ENCODE peak calls at places on chromosomes 16 and 17, in eight cellular contexts. K, Q, U, V, J, L, G and O are unnamed samples. For H3K4me1 and H3K36me3, the result is how much of the 10 kb centered on the place peaks cover.

GRCh38 chr16:6081320-6081976 is 983.9 kb upstream of the EEF2KMT start:
- DNase-seq in K (no peak), Q (peak), U (peak), V (no peak), J (no peak), L (no peak), G (no peak), O (peak)

GRCh38 chr16:72203401-72203800 is 31.4 kb upstream of the PMFBP1 start:
- DNase-seq in K (no peak), Q (peak), U (no peak), V (no peak), J (no peak), L (no peak), G (no peak), O (no peak)

GRCh38 chr16:57628008-57628781 is at the start of gene ADGRG1:
- DNase-seq in K (peak), Q (peak), U (peak), V (peak), J (peak), L (peak), G (no peak), O (peak)

GRCh38 chr16:57981636-57982035 is 10.7 kb upstream of the CNGB1 start:
- DNase-seq in K (no peak), Q (no peak), U (no peak), V (no peak), J (no peak), L (peak), G (no peak), O (no peak)

GRCh38 chr17:79014158-79014758 is 4.7 kb upstream of the CANT1 start:
- DNase-seq in K (no peak), Q (no peak), U (no peak), V (no peak), J (no peak), L (no peak), G (no peak), O (no peak)

GRCh38 chr17:50370052-50370451 is 2.9 kb downstream of the MRPL27 start:
- DNase-seq in K (no peak), Q (no peak), U (no peak), V (no peak), J (no peak), L (peak), G (no peak), O (no peak)

GRCh38 chr16:2468725-2469398 is 2.2 kb upstream of the NTN3 start:
- DNase-seq in K (peak), Q (peak), U (peak), V (no peak), J (no peak), L (no peak), G (no peak), O (no peak)

GRCh38 chr17:65548570-65548969 is 12.9 kb downstream of the AXIN2 start:
- DNase-seq in K (no peak), Q (no peak), U (no peak), V (no peak), J (no peak), L (no peak), G (no peak), O (no peak)

GRCh38 chr17:48723555-48724239 is 712 bp downstream of the PRAC2 start:
- DNase-seq in K (peak), Q (no peak), U (no peak), V (no peak), J (no peak), L (no peak), G (no peak), O (peak)

GRCh38 chr17:21463204-21463661 is 87.1 kb downstream of the KCNJ12 start:
- DNase-seq in K (no peak), Q (no peak), U (no peak), V (no peak), J (no peak), L (no peak), G (no peak), O (no peak)

GRCh38 chr16:732936-733335 is 6.0 kb downstream of the HAGHL start:
- DNase-seq in K (no peak), Q (no peak), U (no peak), V (no peak), J (no peak), L (no peak), G (no peak), O (no peak)

GRCh38 chr16:85850344-85850880 is 48.5 kb upstream of the IRF8 start:
- DNase-seq in K (no peak), Q (no peak), U (no peak), V (no peak), J (no peak), L (no peak), G (no peak), O (no peak)

GRCh38 chr16:64983983-64984382 is 137.9 kb downstream of the CDH11 start:
- DNase-seq in K (peak), Q (peak), U (no peak), V (no peak), J (no peak), L (no peak), G (no peak), O (peak)

GRCh38 chr17:61406871-61407210 is 7.2 kb downstream of the TBX2 start:
- DNase-seq in K (no peak), Q (no peak), U (no peak), V (no peak), J (no peak), L (no peak), G (no peak), O (no peak)

GRCh38 chr16:56983211-56983751 is 6.1 kb upstream of the NLRC5 start:
- DNase-seq in K (no peak), Q (no peak), U (no peak), V (peak), J (no peak), L (no peak), G (no peak), O (peak)

GRCh38 chr16:84619103-84619460 is 1.2 kb upstream of the COTL1 start:
- DNase-seq in K (no peak), Q (no peak), U (no peak), V (no peak), J (no peak), L (no peak), G (no peak), O (no peak)

GRCh38 chr16:67872631-67873434 is at the start of gene EDC4:
- DNase-seq in K (peak), Q (peak), U (peak), V (peak), J (peak), L (peak), G (peak), O (peak)

GRCh38 chr16:87929986-87930385 is 6.3 kb downstream of the CA5A start:
- DNase-seq in K (no peak), Q (no peak), U (no peak), V (no peak), J (no peak), L (no peak), G (no peak), O (no peak)

GRCh38 chr16:80938035-80938927 is 68.4 kb downstream of the CMC2 start:
- DNase-seq in K (no peak), Q (peak), U (peak), V (no peak), J (peak), L (no peak), G (no peak), O (no peak)

GRCh38 chr17:48997103-48997826 is at the start of gene IGF2BP1:
- DNase-seq in K (no peak), Q (no peak), U (peak), V (no peak), J (no peak), L (no peak), G (no peak), O (no peak)

GRCh38 chr17:77322534-77323412 is 182.0 kb downstream of the SEC14L1 start:
- DNase-seq in K (peak), Q (peak), U (peak), V (peak), J (peak), L (peak), G (no peak), O (peak)

GRCh38 chr16:55487048-55487803 is 8.2 kb downstream of the MMP2 start:
- DNase-seq in K (no peak), Q (no peak), U (no peak), V (no peak), J (peak), L (no peak), G (no peak), O (no peak)

GRCh38 chr16:23368469-23368868 is 66.4 kb downstream of the SCNN1B start:
- DNase-seq in K (no peak), Q (no peak), U (no peak), V (no peak), J (no peak), L (no peak), G (no peak), O (no peak)
- H3K4me1 ChIP-seq in K (under half), Q (under half), U (under half), V (under half), J (under half), L (under half), G (under half), O (under half)

GRCh38 chr17:68711858-68712257 is 110.7 kb upstream of the FAM20A start:
- DNase-seq in K (no peak), Q (no peak), U (no peak), V (no peak), J (no peak), L (no peak), G (no peak), O (no peak)
- H3K36me3 ChIP-seq in K (under half), Q (under half), U (under half), V (under half), J (under half), L (under half), G (under half), O (under half)

DNA sequence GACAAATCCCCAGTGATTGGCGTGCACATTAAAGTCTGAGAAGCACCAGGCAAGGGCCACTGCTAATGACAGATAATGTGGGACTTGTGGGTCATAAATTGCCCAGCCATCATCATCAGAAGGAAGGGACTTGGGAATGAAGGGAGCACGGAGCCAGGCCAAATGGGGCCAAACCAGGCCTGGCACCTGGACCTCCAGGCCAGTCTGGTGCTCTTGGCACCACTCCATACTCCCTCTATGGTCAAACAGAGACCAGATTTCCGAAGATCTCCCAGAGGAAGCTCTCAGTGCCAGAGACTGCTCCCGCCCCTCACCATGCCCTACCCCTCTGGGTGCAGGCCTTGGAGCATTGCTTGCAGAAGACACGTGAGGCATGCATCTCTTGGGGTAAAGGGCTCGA is 142.2 kb downstream of the CCDC182 start:
- DNase-seq in K (no peak), Q (no peak), U (no peak), V (no peak), J (no peak), L (peak), G (no peak), O (no peak)
- H3K4me1 ChIP-seq in K (half or more), Q (under half), U (under half), V (under half), J (under half), L (under half), G (half or more), O (under half)

DNA sequence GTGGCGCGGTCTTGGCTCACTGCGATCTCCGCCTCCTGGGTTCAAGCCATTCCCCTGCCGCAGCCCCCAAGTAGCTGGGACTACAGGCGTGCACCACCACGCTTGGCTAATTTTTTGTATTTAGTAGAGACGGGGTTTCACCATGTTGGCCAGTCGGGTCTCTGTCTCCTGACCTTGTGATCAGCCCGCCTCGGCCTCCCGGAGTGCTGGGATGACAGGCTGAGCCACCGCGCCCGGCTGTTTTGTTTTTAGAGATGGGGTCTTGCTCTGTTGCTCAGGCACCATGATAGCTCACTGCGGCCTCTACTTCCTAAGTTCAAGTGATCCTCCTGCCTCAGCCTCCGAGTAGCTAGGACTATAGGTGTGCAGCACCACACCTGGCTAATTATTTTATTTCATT is 27.2 kb downstream of the ZNF750 start:
- DNase-seq in K (no peak), Q (no peak), U (no peak), V (no peak), J (no peak), L (no peak), G (no peak), O (no peak)
- H3K36me3 ChIP-seq in K (under half), Q (under half), U (half or more), V (half or more), J (under half), L (under half), G (under half), O (under half)

DNA sequence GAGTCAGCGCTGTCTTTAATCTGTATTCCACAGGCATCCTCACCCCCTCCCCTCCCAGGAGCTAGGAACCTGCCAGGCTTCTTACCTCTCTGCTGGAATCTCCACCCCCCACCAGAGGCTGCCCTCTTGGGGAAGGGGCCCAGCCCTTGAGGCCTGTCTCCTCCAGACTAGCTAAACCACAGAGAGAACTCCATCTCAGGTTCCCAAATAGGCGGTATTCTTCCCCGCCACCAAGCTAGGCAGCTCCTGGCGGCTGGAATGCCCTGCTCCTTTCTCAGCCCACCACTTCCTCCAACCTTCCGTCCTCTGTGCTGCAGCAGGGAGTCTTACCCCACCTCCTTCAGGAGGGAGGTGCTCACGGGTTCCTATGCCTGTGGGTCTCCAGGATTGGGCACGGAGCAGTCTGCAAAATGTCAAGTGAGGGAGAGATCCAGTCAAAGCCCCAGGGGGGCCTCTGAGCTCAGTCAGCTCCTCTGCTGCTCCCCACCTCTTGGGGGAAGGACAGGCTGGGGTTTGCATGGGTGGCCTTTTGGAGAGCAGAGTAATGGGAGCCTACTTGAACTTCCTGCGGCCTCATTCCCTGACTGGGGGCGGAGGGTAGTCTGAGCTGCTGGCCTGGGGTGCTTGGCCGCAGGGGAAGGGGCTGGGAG is 55.7 kb downstream of the SREBF1 start:
- DNase-seq in K (no peak), Q (no peak), U (peak), V (peak), J (peak), L (no peak), G (no peak), O (peak)
- H3K4me1 ChIP-seq in K (half or more), Q (half or more), U (under half), V (half or more), J (under half), L (under half), G (under half), O (under half)

GRCh38 chr17:2695243-2695960 is 16.2 kb downstream of the CLUH start:
- DNase-seq in K (no peak), Q (peak), U (no peak), V (peak), J (no peak), L (peak), G (no peak), O (no peak)

GRCh38 chr17:2700031-2700490 is 11.5 kb downstream of the CLUH start:
- DNase-seq in K (no peak), Q (peak), U (peak), V (no peak), J (no peak), L (peak), G (no peak), O (no peak)

GRCh38 chr17:2700491-2701141 is 10.9 kb downstream of the CLUH start:
- DNase-seq in K (no peak), Q (peak), U (no peak), V (no peak), J (no peak), L (peak), G (no peak), O (no peak)

GRCh38 chr17:2695961-2696760 is 15.4 kb downstream of the CLUH start:
- DNase-seq in K (no peak), Q (peak), U (no peak), V (peak), J (no peak), L (peak), G (no peak), O (no peak)

GRCh38 chr17:2697611-2698162 is 13.9 kb downstream of the CLUH start:
- DNase-seq in K (no peak), Q (peak), U (peak), V (no peak), J (no peak), L (peak), G (no peak), O (no peak)
- H3K36me3 ChIP-seq in K (under half), Q (under half), U (half or more), V (half or more), J (under half), L (under half), G (half or more), O (under half)

GRCh38 chr17:80260791-80261158 is at the start of gene RNF213:
- DNase-seq in K (peak), Q (peak), U (peak), V (peak), J (peak), L (peak), G (peak), O (peak)

GRCh38 chr17:80254396-80255241 is 6.0 kb upstream of the RNF213 start:
- DNase-seq in K (no peak), Q (peak), U (no peak), V (peak), J (no peak), L (no peak), G (peak), O (peak)

GRCh38 chr17:80259642-80260535 is 763 bp upstream of the RNF213 start:
- DNase-seq in K (peak), Q (peak), U (peak), V (peak), J (peak), L (peak), G (peak), O (peak)

GRCh38 chr17:80256034-80256350 is 4.7 kb upstream of the RNF213 start:
- DNase-seq in K (no peak), Q (no peak), U (no peak), V (no peak), J (no peak), L (no peak), G (no peak), O (no peak)

DNA sequence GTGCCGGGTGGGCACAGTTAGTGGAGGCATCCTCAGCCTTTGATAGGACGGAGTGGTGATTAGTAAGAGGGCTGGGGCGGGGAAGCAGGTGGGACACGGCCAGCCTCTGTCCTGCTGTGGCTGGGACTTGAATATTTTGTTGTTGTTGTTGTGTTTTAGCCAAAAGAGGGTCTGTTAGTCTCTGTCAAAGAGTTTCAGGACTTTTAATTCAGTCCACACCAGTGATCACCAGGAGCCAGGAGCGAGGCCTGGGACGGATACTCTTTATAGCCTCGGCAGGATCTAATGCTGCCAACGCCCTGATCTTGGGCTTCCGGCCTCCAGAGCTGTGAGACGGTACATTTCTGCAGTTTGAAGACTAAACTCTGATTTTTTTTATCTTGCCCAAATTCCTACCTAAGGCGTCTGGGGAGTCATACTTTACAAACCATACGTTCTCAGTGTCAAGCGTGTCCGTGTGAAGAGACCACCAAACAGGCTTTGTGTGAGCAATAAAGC is 2.9 kb upstream of the RNF213 start:
- DNase-seq in K (no peak), Q (no peak), U (no peak), V (no peak), J (no peak), L (no peak), G (no peak), O (peak)
- H3K4me1 ChIP-seq in K (under half), Q (under half), U (under half), V (under half), J (under half), L (under half), G (under half), O (under half)

GRCh38 chr17:43517161-43517560 is 29.0 kb downstream of the ETV4 start:
- DNase-seq in K (no peak), Q (no peak), U (no peak), V (no peak), J (no peak), L (no peak), G (no peak), O (no peak)
- H3K36me3 ChIP-seq in K (under half), Q (under half), U (half or more), V (half or more), J (under half), L (under half), G (half or more), O (under half)

DNA sequence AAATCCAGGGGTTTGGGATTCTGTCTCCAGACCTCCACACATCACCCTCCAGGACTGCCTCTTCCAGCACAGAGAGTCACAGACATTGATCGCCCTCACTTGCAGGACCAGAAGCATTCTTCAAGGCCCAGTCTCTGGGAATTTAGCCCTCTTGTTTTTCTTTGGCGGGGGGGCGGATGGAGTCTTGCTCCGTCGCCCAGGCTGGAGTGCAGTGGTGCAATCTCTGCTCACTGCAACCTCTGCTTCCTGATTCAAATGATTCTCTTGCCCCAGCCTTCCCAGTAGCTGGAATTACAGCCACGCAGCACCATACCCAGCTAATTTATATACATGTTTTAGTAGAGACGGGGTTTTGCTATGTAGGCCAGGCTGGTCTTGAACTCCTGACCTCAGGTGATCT is 8.5 kb upstream of the ITGAL start:
- DNase-seq in K (no peak), Q (no peak), U (no peak), V (no peak), J (no peak), L (no peak), G (no peak), O (no peak)
- H3K4me1 ChIP-seq in K (under half), Q (under half), U (under half), V (under half), J (under half), L (under half), G (under half), O (under half)

GRCh38 chr16:74641969-74642368 is 24.7 kb downstream of the RFWD3 start:
- DNase-seq in K (no peak), Q (no peak), U (no peak), V (no peak), J (no peak), L (no peak), G (no peak), O (no peak)
- H3K36me3 ChIP-seq in K (under half), Q (under half), U (half or more), V (half or more), J (under half), L (under half), G (half or more), O (under half)